ENCODE peak calls at places on chromosomes 3 and 15, in eight cellular contexts. P is NCI-H1092, G is AG08395, I is caudate nucleus, J is T-helper 9 cell, K is HS-27A, L is T-helper 2 cell, N is NCI-H1694 treated with DMSO at 0.1 percent for 48 hours. T is an unnamed sample.

GRCh38 chr3:141402476-141403171 is 34.3 kb downstream of the ZBTB38 start:
- DNase-seq in P (no peak), G (peak), I (peak), J (peak), K (no peak), L (peak), N (no peak), T (no peak)

GRCh38 chr3:61411009-61411662 is 150.2 kb upstream of the PTPRG start:
- DNase-seq in P (no peak), G (no peak), I (no peak), J (no peak), K (no peak), L (no peak), N (no peak), T (no peak)

GRCh38 chr3:81451140-81451539 is 310.3 kb downstream of the GBE1 start:
- DNase-seq in P (no peak), G (no peak), I (no peak), J (no peak), K (no peak), L (no peak), N (no peak), T (no peak)

GRCh38 chr3:23166804-23167203 is 36.3 kb upstream of the UBE2E2 start:
- DNase-seq in P (no peak), G (no peak), I (no peak), J (no peak), K (no peak), L (no peak), N (no peak), T (no peak)

GRCh38 chr15:90610220-90610619 is 80.5 kb downstream of the CRTC3 start:
- DNase-seq in P (no peak), G (peak), I (no peak), J (no peak), K (no peak), L (no peak), N (peak), T (no peak)

GRCh38 chr3:31670136-31670535 is 137.4 kb downstream of the STT3B start:
- DNase-seq in P (no peak), G (no peak), I (no peak), J (no peak), K (no peak), L (no peak), N (no peak), T (no peak)

GRCh38 chr15:81813215-81813614 is 232.6 kb downstream of the MEX3B start:
- DNase-seq in P (peak), G (no peak), I (no peak), J (no peak), K (no peak), L (no peak), N (no peak), T (no peak)

GRCh38 chr3:71207632-71208031 is 375.9 kb downstream of the FOXP1 start:
- DNase-seq in P (no peak), G (no peak), I (no peak), J (no peak), K (no peak), L (no peak), N (no peak), T (no peak)

GRCh38 chr15:50735156-50735555 is 30.4 kb downstream of the SPPL2A start:
- DNase-seq in P (no peak), G (no peak), I (no peak), J (no peak), K (no peak), L (no peak), N (no peak), T (no peak)

T was measured in T follicular helper cell.